ENCODE peak calls at places on chromosomes 3 and 15, in five cellular contexts. One of them, this sample, is unnamed.

GRCh38 chr3:17891139-17891850 is 148.9 kb upstream of the TBC1D5 start:
- DNase-seq in left lung: no peak
- DNase-seq in K562: peak; percentile 39
- DNase-seq in heart right ventricle: no peak
- DNase-seq in AG10803: peak; percentile 12
- DNase-seq in this sample: no peak

GRCh38 chr3:176155012-176155411 is 1042.3 kb downstream of the TBL1XR1 start:
- DNase-seq in AG10803: no peak
- DNase-seq in heart right ventricle: no peak
- DNase-seq in left lung: no peak
- DNase-seq in K562: no peak
- DNase-seq in this sample: no peak

GRCh38 chr15:88699861-88700260 is 61.0 kb downstream of the ISG20 start:
- DNase-seq in left lung: no peak
- DNase-seq in K562: no peak
- DNase-seq in AG10803: no peak
- DNase-seq in heart right ventricle: no peak
- DNase-seq in this sample: no peak

GRCh38 chr15:59616390-59616789 is 4.8 kb downstream of the GCNT3 start:
- DNase-seq in AG10803: no peak
- DNase-seq in left lung: no peak
- DNase-seq in heart right ventricle: no peak
- DNase-seq in K562: no peak
- DNase-seq in this sample: no peak

GRCh38 chr15:99385865-99386264 is 134.6 kb downstream of the LRRC28 start:
- DNase-seq in left lung: peak; percentile 78
- DNase-seq in heart right ventricle: peak; percentile 81
- DNase-seq in AG10803: peak; percentile 48
- DNase-seq in K562: peak; percentile 57
- DNase-seq in this sample: peak; percentile 80

GRCh38 chr3:124107074-124107473 is 115.2 kb upstream of the ROPN1 start:
- DNase-seq in K562: no peak
- DNase-seq in left lung: no peak
- DNase-seq in AG10803: peak; percentile 56
- DNase-seq in heart right ventricle: no peak
- DNase-seq in this sample: no peak

GRCh38 chr3:73623316-73623715 is 1.4 kb downstream of the PDZRN3 start:
- DNase-seq in left lung: no peak
- DNase-seq in heart right ventricle: no peak
- DNase-seq in K562: no peak
- DNase-seq in AG10803: no peak
- DNase-seq in this sample: no peak

GRCh38 chr15:35717721-35718120 is 171.8 kb upstream of the DPH6 start:
- DNase-seq in heart right ventricle: no peak
- DNase-seq in K562: no peak
- DNase-seq in AG10803: no peak
- DNase-seq in left lung: no peak
- DNase-seq in this sample: no peak

GRCh38 chr3:36124118-36124796 is 256.0 kb upstream of the STAC start:
- DNase-seq in heart right ventricle: no peak
- DNase-seq in left lung: no peak
- DNase-seq in K562: no peak
- DNase-seq in AG10803: peak; percentile 69
- DNase-seq in this sample: no peak

GRCh38 chr15:90351479-90352108 is 490 bp upstream of the ZNF774 start:
- DNase-seq in heart right ventricle: no peak
- DNase-seq in K562: no peak
- DNase-seq in AG10803: no peak
- DNase-seq in left lung: no peak
- DNase-seq in this sample: no peak

GRCh38 chr3:38497026-38497425 is 886 bp downstream of the EXOG start:
- DNase-seq in AG10803: peak; percentile 5
- DNase-seq in heart right ventricle: no peak
- DNase-seq in left lung: no peak
- DNase-seq in K562: peak; percentile 33
- DNase-seq in this sample: no peak

GRCh38 chr15:86830304-86830703 is 750.6 kb downstream of the AGBL1 start:
- DNase-seq in left lung: no peak
- DNase-seq in heart right ventricle: no peak
- DNase-seq in K562: no peak
- DNase-seq in AG10803: no peak
- DNase-seq in this sample: no peak

GRCh38 chr3:149507491-149508324 is 33.2 kb downstream of the TM4SF4 start:
- DNase-seq in left lung: peak; percentile 70
- DNase-seq in AG10803: peak; percentile 34
- DNase-seq in heart right ventricle: no peak
- DNase-seq in K562: no peak
- DNase-seq in this sample: peak; percentile 60

GRCh38 chr3:117842086-117842485 is 1132.5 kb downstream of the TUSC7 start:
- DNase-seq in K562: no peak
- DNase-seq in AG10803: no peak
- DNase-seq in heart right ventricle: no peak
- DNase-seq in left lung: no peak
- DNase-seq in this sample: no peak

GRCh38 chr15:84604804-84605203 is 4.0 kb downstream of the ZSCAN2 start:
- DNase-seq in heart right ventricle: no peak
- DNase-seq in K562: no peak
- DNase-seq in AG10803: no peak
- DNase-seq in left lung: no peak
- DNase-seq in this sample: no peak

GRCh38 chr3:28247286-28247685 is 5.9 kb downstream of the CMC1 start:
- DNase-seq in heart right ventricle: no peak
- DNase-seq in AG10803: no peak
- DNase-seq in left lung: no peak
- DNase-seq in K562: no peak
- DNase-seq in this sample: no peak

GRCh38 chr3:187902041-187902471 is 156.8 kb upstream of the BCL6 start:
- DNase-seq in heart right ventricle: no peak
- DNase-seq in K562: no peak
- DNase-seq in left lung: no peak
- DNase-seq in AG10803: no peak
- DNase-seq in this sample: no peak

GRCh38 chr3:191236635-191237034 is 37.6 kb downstream of the OSTN start:
- DNase-seq in heart right ventricle: no peak
- DNase-seq in K562: no peak
- DNase-seq in left lung: no peak
- DNase-seq in AG10803: peak; percentile 65
- DNase-seq in this sample: no peak

GRCh38 chr15:55279746-55280351 is 9.8 kb downstream of the RAB27A start:
- DNase-seq in heart right ventricle: no peak
- DNase-seq in AG10803: peak; percentile 88
- DNase-seq in left lung: no peak
- DNase-seq in K562: peak; percentile 91
- DNase-seq in this sample: no peak

GRCh38 chr15:45251888-45252287 is at the start of gene SLC28A2:
- DNase-seq in K562: no peak
- DNase-seq in left lung: no peak
- DNase-seq in AG10803: no peak
- DNase-seq in heart right ventricle: no peak
- DNase-seq in this sample: no peak

GRCh38 chr15:84749111-84749991 is 959 bp downstream of the ZNF592 start:
- DNase-seq in K562: peak; percentile 64
- DNase-seq in left lung: peak; percentile 45
- DNase-seq in heart right ventricle: peak; percentile 45
- DNase-seq in AG10803: peak; percentile 43
- DNase-seq in this sample: peak; percentile 47

GRCh38 chr15:70494861-70495571 is 268.3 kb downstream of the UACA start:
- DNase-seq in heart right ventricle: no peak
- DNase-seq in AG10803: peak; percentile 65
- DNase-seq in left lung: no peak
- DNase-seq in K562: no peak
- DNase-seq in this sample: no peak

GRCh38 chr15:67771201-67771600 is 54.1 kb upstream of the SKOR1 start:
- DNase-seq in AG10803: no peak
- DNase-seq in K562: peak; percentile 46
- DNase-seq in heart right ventricle: no peak
- DNase-seq in left lung: no peak
- DNase-seq in this sample: no peak

GRCh38 chr3:81549831-81550230 is 211.6 kb downstream of the GBE1 start:
- DNase-seq in K562: no peak
- DNase-seq in AG10803: peak; percentile 54
- DNase-seq in left lung: no peak
- DNase-seq in heart right ventricle: no peak
- DNase-seq in this sample: no peak

GRCh38 chr3:49158108-49158709 is 7.9 kb downstream of the CCDC71 start:
- DNase-seq in AG10803: no peak
- DNase-seq in K562: peak; percentile 67
- DNase-seq in left lung: no peak
- DNase-seq in heart right ventricle: no peak
- DNase-seq in this sample: no peak

GRCh38 chr3:71724584-71725278 is 471 bp downstream of the EIF4E3 start:
- DNase-seq in K562: peak; percentile 26
- DNase-seq in AG10803: no peak
- DNase-seq in heart right ventricle: peak; percentile 25
- DNase-seq in left lung: peak; percentile 46
- DNase-seq in this sample: peak; percentile 86

GRCh38 chr3:153284282-153284938 is 122.4 kb downstream of the RAP2B start:
- DNase-seq in AG10803: peak; percentile 93
- DNase-seq in K562: peak; percentile 67
- DNase-seq in left lung: peak; percentile 77
- DNase-seq in heart right ventricle: peak; percentile 56
- DNase-seq in this sample: no peak

GRCh38 chr3:179735321-179735720 is 82.5 kb downstream of the USP13 start:
- DNase-seq in AG10803: no peak
- DNase-seq in left lung: no peak
- DNase-seq in K562: no peak
- DNase-seq in heart right ventricle: no peak
- DNase-seq in this sample: no peak

GRCh38 chr3:31724681-31725080 is 192.0 kb downstream of the STT3B start:
- DNase-seq in K562: peak; percentile 20
- DNase-seq in heart right ventricle: no peak
- DNase-seq in AG10803: peak; percentile 5
- DNase-seq in left lung: no peak
- DNase-seq in this sample: no peak

GRCh38 chr3:107752202-107752990 is 229.6 kb downstream of the BBX start:
- DNase-seq in left lung: no peak
- DNase-seq in AG10803: peak; percentile 39
- DNase-seq in heart right ventricle: no peak
- DNase-seq in K562: peak; percentile 8
- DNase-seq in this sample: no peak

GRCh38 chr3:56257826-56258225 is 210.4 kb downstream of the ERC2 start:
- DNase-seq in K562: no peak
- DNase-seq in AG10803: no peak
- DNase-seq in heart right ventricle: no peak
- DNase-seq in left lung: no peak
- DNase-seq in this sample: no peak

GRCh38 chr3:56254835-56255234 is 213.4 kb downstream of the ERC2 start:
- DNase-seq in K562: no peak
- DNase-seq in heart right ventricle: no peak
- DNase-seq in AG10803: peak; percentile 3
- DNase-seq in left lung: no peak
- DNase-seq in this sample: no peak

GRCh38 chr3:56260262-56260661 is 208.0 kb downstream of the ERC2 start:
- DNase-seq in K562: no peak
- DNase-seq in AG10803: no peak
- DNase-seq in left lung: no peak
- DNase-seq in heart right ventricle: no peak
- DNase-seq in this sample: no peak
- TF ChIP-seq CTCF in K562: no peak
- TF ChIP-seq CTCF in AG10803: no peak
- TF ChIP-seq CTCF in left lung: no peak
- TF ChIP-seq CTCF in heart right ventricle: no peak
- TF ChIP-seq CTCF in this sample: no peak

GRCh38 chr15:52076889-52077781 is 35.4 kb downstream of the BCL2L10 start:
- DNase-seq in left lung: no peak
- DNase-seq in heart right ventricle: no peak
- DNase-seq in K562: peak; percentile 33
- DNase-seq in AG10803: peak; percentile 72
- DNase-seq in this sample: no peak
- TF ChIP-seq CTCF in left lung: no peak
- TF ChIP-seq CTCF in heart right ventricle: no peak
- TF ChIP-seq CTCF in K562: peak; percentile 14
- TF ChIP-seq CTCF in AG10803: peak; percentile 40
- TF ChIP-seq CTCF in this sample: no peak

GRCh38 chr3:29557825-29558224 is 277.0 kb downstream of the RBMS3 start:
- DNase-seq in K562: no peak
- DNase-seq in left lung: no peak
- DNase-seq in AG10803: no peak
- DNase-seq in heart right ventricle: no peak
- DNase-seq in this sample: no peak

GRCh38 chr3:29555590-29555989 is 274.7 kb downstream of the RBMS3 start:
- DNase-seq in heart right ventricle: no peak
- DNase-seq in left lung: no peak
- DNase-seq in AG10803: peak; percentile 79
- DNase-seq in K562: no peak
- DNase-seq in this sample: no peak

GRCh38 chr3:29554584-29554983 is 273.7 kb downstream of the RBMS3 start:
- DNase-seq in left lung: no peak
- DNase-seq in AG10803: no peak
- DNase-seq in heart right ventricle: no peak
- DNase-seq in K562: no peak
- DNase-seq in this sample: no peak

GRCh38 chr3:29557186-29557585 is 276.3 kb downstream of the RBMS3 start:
- DNase-seq in AG10803: peak; percentile 25
- DNase-seq in left lung: no peak
- DNase-seq in K562: no peak
- DNase-seq in heart right ventricle: no peak
- DNase-seq in this sample: no peak

GRCh38 chr3:29552036-29552435 is 271.2 kb downstream of the RBMS3 start:
- DNase-seq in AG10803: no peak
- DNase-seq in left lung: no peak
- DNase-seq in heart right ventricle: no peak
- DNase-seq in K562: no peak
- DNase-seq in this sample: no peak
- TF ChIP-seq CTCF in AG10803: no peak
- TF ChIP-seq CTCF in left lung: no peak
- TF ChIP-seq CTCF in heart right ventricle: no peak
- TF ChIP-seq CTCF in K562: no peak
- TF ChIP-seq CTCF in this sample: no peak

DNA sequence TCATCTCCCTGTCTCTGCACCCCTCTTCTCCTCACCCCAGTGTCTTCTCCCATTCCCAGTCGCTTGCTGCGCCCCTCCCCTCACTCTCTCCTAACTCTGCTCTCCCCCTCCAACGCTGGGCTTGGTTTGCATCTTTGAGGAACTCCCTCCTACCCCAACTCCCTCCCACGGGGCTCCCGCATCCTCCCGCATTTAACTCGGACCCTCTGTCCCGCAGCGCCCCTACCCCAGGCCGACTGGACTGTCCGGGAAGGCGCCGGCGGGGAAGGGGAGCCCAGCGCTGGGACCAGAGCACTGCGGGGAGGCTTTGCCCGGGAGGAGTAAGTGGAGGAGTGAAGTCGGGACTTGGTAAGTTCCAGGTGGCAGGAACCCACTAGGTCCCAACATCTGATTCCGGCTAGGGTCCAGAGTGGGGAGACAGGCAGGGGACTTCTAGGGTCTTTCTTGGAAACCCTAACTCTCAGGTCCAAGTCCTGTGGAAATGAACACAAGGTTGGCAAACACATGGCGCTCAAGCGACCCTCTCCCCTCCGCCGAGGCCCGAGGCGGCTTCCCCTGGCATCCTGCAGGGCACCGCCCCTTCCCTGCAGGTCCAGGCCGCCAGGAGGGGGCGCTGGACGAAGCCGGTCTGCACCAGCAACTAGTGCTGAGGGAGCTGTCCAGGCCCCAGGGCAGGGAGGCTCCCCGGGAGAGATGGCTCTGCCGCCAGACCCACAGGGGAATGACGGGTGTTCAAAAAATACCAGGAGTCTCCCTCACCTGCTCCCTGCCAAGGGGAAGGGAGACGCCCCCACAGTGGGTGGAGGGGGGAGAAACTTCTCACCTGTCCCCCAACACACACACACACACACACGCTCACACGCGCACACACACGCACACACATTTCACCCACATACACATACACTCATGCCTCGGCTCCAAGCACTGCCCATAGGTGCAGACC is 53.2 kb downstream of the LHFPL4 start:
- DNase-seq in heart right ventricle: peak; percentile 24
- DNase-seq in left lung: peak; percentile 42
- DNase-seq in AG10803: peak; percentile 52
- DNase-seq in K562: peak; percentile 78
- DNase-seq in this sample: peak; percentile 47
- TF ChIP-seq CTCF in heart right ventricle: peak; percentile 68
- TF ChIP-seq CTCF in left lung: peak; percentile 70
- TF ChIP-seq CTCF in AG10803: peak; percentile 56
- TF ChIP-seq CTCF in K562: peak; percentile 78
- TF ChIP-seq CTCF in this sample: peak; percentile 36

This sample was measured in psoas muscle.